ENCODE peak calls at places on chromosomes 13 and 19, in six cellular contexts. One of them, this sample, is unnamed.
A peak's percentile ranks its signal among the peaks of the same experiment; 100 is the strongest.

GRCh38 chr13:35856721-35857346 is 274.3 kb downstream of the DCLK1 start:
- DNase-seq in fibroblast of lung: no peak
- DNase-seq in esophagus squamous epithelium: no peak
- DNase-seq in astrocyte: no peak
- DNase-seq in body of pancreas: no peak
- DNase-seq in colonic mucosa: no peak
- DNase-seq in this sample: no peak

GRCh38 chr19:39725995-39726394 is 11.8 kb downstream of the CLC start:
- DNase-seq in fibroblast of lung: no peak
- DNase-seq in esophagus squamous epithelium: no peak
- DNase-seq in astrocyte: no peak
- DNase-seq in body of pancreas: no peak
- DNase-seq in colonic mucosa: no peak
- DNase-seq in this sample: no peak

GRCh38 chr13:85819513-85819912 is 20.3 kb upstream of the SLITRK6 start:
- DNase-seq in fibroblast of lung: no peak
- DNase-seq in esophagus squamous epithelium: no peak
- DNase-seq in astrocyte: no peak
- DNase-seq in body of pancreas: no peak
- DNase-seq in colonic mucosa: no peak
- DNase-seq in this sample: no peak

GRCh38 chr19:5253403-5254110 is 87.1 kb downstream of the PTPRS start:
- DNase-seq in fibroblast of lung: peak; percentile 63
- DNase-seq in esophagus squamous epithelium: no peak
- DNase-seq in astrocyte: peak; percentile 47
- DNase-seq in body of pancreas: no peak
- DNase-seq in colonic mucosa: no peak
- DNase-seq in this sample: no peak

GRCh38 chr19:41945135-41945766 is 13.9 kb downstream of the RABAC1 start:
- DNase-seq in fibroblast of lung: no peak
- DNase-seq in esophagus squamous epithelium: peak; percentile 34
- DNase-seq in astrocyte: no peak
- DNase-seq in body of pancreas: no peak
- DNase-seq in colonic mucosa: peak; percentile 39
- DNase-seq in this sample: no peak

GRCh38 chr19:45889210-45889885 is 3.4 kb upstream of the IRF2BP1 start:
- DNase-seq in fibroblast of lung: no peak
- DNase-seq in esophagus squamous epithelium: no peak
- DNase-seq in astrocyte: no peak
- DNase-seq in body of pancreas: no peak
- DNase-seq in colonic mucosa: no peak
- DNase-seq in this sample: no peak

GRCh38 chr19:6087074-6087506 is 23.2 kb downstream of the RFX2 start:
- DNase-seq in fibroblast of lung: no peak
- DNase-seq in esophagus squamous epithelium: no peak
- DNase-seq in astrocyte: no peak
- DNase-seq in body of pancreas: no peak
- DNase-seq in colonic mucosa: peak; percentile 49
- DNase-seq in this sample: no peak

GRCh38 chr19:3243851-3244700 is 19.6 kb downstream of the CELF5 start:
- DNase-seq in fibroblast of lung: peak; percentile 51
- DNase-seq in esophagus squamous epithelium: no peak
- DNase-seq in astrocyte: peak; percentile 47
- DNase-seq in body of pancreas: peak; percentile 35
- DNase-seq in colonic mucosa: peak; percentile 63
- DNase-seq in this sample: no peak

GRCh38 chr19:8305798-8306197 is 2.4 kb downstream of the CD320 start:
- DNase-seq in fibroblast of lung: no peak
- DNase-seq in esophagus squamous epithelium: no peak
- DNase-seq in astrocyte: no peak
- DNase-seq in body of pancreas: peak; percentile 9
- DNase-seq in colonic mucosa: peak; percentile 17
- DNase-seq in this sample: no peak

GRCh38 chr13:46893820-46894533 is 2.9 kb downstream of the HTR2A start:
- DNase-seq in fibroblast of lung: peak; percentile 36
- DNase-seq in esophagus squamous epithelium: no peak
- DNase-seq in astrocyte: no peak
- DNase-seq in body of pancreas: peak; percentile 68
- DNase-seq in colonic mucosa: peak; percentile 68
- DNase-seq in this sample: no peak

GRCh38 chr13:99278843-99279242 is 20.7 kb upstream of the GPR18 start:
- DNase-seq in fibroblast of lung: no peak
- DNase-seq in esophagus squamous epithelium: no peak
- DNase-seq in astrocyte: no peak
- DNase-seq in body of pancreas: no peak
- DNase-seq in colonic mucosa: no peak
- DNase-seq in this sample: no peak

GRCh38 chr19:49057636-49058234 is at the start of gene CGB7:
- DNase-seq in fibroblast of lung: peak; percentile 62
- DNase-seq in esophagus squamous epithelium: no peak
- DNase-seq in astrocyte: peak; percentile 35
- DNase-seq in body of pancreas: peak; percentile 77
- DNase-seq in colonic mucosa: peak; percentile 89
- DNase-seq in this sample: no peak

GRCh38 chr19:39890755-39891551 is 43.5 kb downstream of the FCGBP start:
- DNase-seq in fibroblast of lung: no peak
- DNase-seq in esophagus squamous epithelium: no peak
- DNase-seq in astrocyte: no peak
- DNase-seq in body of pancreas: no peak
- DNase-seq in colonic mucosa: no peak
- DNase-seq in this sample: no peak

GRCh38 chr13:112575680-112576079 is 12.3 kb downstream of the TUBGCP3 start:
- DNase-seq in fibroblast of lung: peak; percentile 21
- DNase-seq in esophagus squamous epithelium: no peak
- DNase-seq in astrocyte: peak; percentile 8
- DNase-seq in body of pancreas: no peak
- DNase-seq in colonic mucosa: no peak
- DNase-seq in this sample: no peak

GRCh38 chr19:5316138-5316537 is 24.5 kb downstream of the PTPRS start:
- DNase-seq in fibroblast of lung: no peak
- DNase-seq in esophagus squamous epithelium: no peak
- DNase-seq in astrocyte: no peak
- DNase-seq in body of pancreas: no peak
- DNase-seq in colonic mucosa: no peak
- DNase-seq in this sample: no peak

GRCh38 chr19:4624733-4625362 is 14.5 kb upstream of the TNFAIP8L1 start:
- DNase-seq in fibroblast of lung: no peak
- DNase-seq in esophagus squamous epithelium: no peak
- DNase-seq in astrocyte: no peak
- DNase-seq in body of pancreas: no peak
- DNase-seq in colonic mucosa: no peak
- DNase-seq in this sample: no peak

GRCh38 chr13:28181413-28181812 is 43.1 kb downstream of the PAN3 start:
- DNase-seq in fibroblast of lung: peak; percentile 49
- DNase-seq in esophagus squamous epithelium: no peak
- DNase-seq in astrocyte: peak; percentile 42
- DNase-seq in body of pancreas: no peak
- DNase-seq in colonic mucosa: no peak
- DNase-seq in this sample: no peak

GRCh38 chr19:8396563-8397203 is 6.5 kb downstream of the RAB11B start:
- DNase-seq in fibroblast of lung: peak; percentile 42
- DNase-seq in esophagus squamous epithelium: no peak
- DNase-seq in astrocyte: peak; percentile 23
- DNase-seq in body of pancreas: peak; percentile 70
- DNase-seq in colonic mucosa: peak; percentile 62
- DNase-seq in this sample: peak; percentile 52

GRCh38 chr19:1734328-1734966 is 18.9 kb upstream of the ONECUT3 start:
- DNase-seq in fibroblast of lung: no peak
- DNase-seq in esophagus squamous epithelium: no peak
- DNase-seq in astrocyte: no peak
- DNase-seq in body of pancreas: no peak
- DNase-seq in colonic mucosa: no peak
- DNase-seq in this sample: no peak

GRCh38 chr13:109155301-109155761 is 525.9 kb downstream of the MYO16 start:
- DNase-seq in fibroblast of lung: peak; percentile 98
- DNase-seq in esophagus squamous epithelium: no peak
- DNase-seq in astrocyte: peak; percentile 98
- DNase-seq in body of pancreas: no peak
- DNase-seq in colonic mucosa: no peak
- DNase-seq in this sample: no peak

GRCh38 chr13:111095031-111095840 is 19.9 kb upstream of the ARHGEF7 start:
- DNase-seq in fibroblast of lung: no peak
- DNase-seq in esophagus squamous epithelium: no peak
- DNase-seq in astrocyte: no peak
- DNase-seq in body of pancreas: no peak
- DNase-seq in colonic mucosa: no peak
- DNase-seq in this sample: no peak

GRCh38 chr13:86882107-86882506 is 789.1 kb upstream of the SLITRK5 start:
- DNase-seq in fibroblast of lung: no peak
- DNase-seq in esophagus squamous epithelium: no peak
- DNase-seq in astrocyte: no peak
- DNase-seq in body of pancreas: no peak
- DNase-seq in colonic mucosa: no peak
- DNase-seq in this sample: peak; percentile 77

GRCh38 chr19:7701654-7702457 is at the start of gene FCER2:
- DNase-seq in fibroblast of lung: no peak
- DNase-seq in esophagus squamous epithelium: no peak
- DNase-seq in astrocyte: no peak
- DNase-seq in body of pancreas: no peak
- DNase-seq in colonic mucosa: no peak
- DNase-seq in this sample: no peak

GRCh38 chr13:107675847-107676550 is 539.3 kb downstream of the LIG4 start:
- DNase-seq in fibroblast of lung: no peak
- DNase-seq in esophagus squamous epithelium: no peak
- DNase-seq in astrocyte: no peak
- DNase-seq in body of pancreas: no peak
- DNase-seq in colonic mucosa: no peak
- DNase-seq in this sample: no peak

GRCh38 chr19:44777715-44778347 is at the start of gene CBLC:
- DNase-seq in fibroblast of lung: no peak
- DNase-seq in esophagus squamous epithelium: no peak
- DNase-seq in astrocyte: no peak
- DNase-seq in body of pancreas: peak; percentile 87
- DNase-seq in colonic mucosa: peak; percentile 95
- DNase-seq in this sample: no peak

GRCh38 chr19:18379803-18380747 is 5.9 kb upstream of the GDF15 start:
- DNase-seq in fibroblast of lung: peak; percentile 93
- DNase-seq in esophagus squamous epithelium: no peak
- DNase-seq in astrocyte: peak; percentile 89
- DNase-seq in body of pancreas: peak; percentile 96
- DNase-seq in colonic mucosa: peak; percentile 94
- DNase-seq in this sample: no peak

GRCh38 chr19:34229721-34230120 is 24.6 kb upstream of the GARRE1 start:
- DNase-seq in fibroblast of lung: no peak
- DNase-seq in esophagus squamous epithelium: no peak
- DNase-seq in astrocyte: no peak
- DNase-seq in body of pancreas: no peak
- DNase-seq in colonic mucosa: no peak
- DNase-seq in this sample: no peak

GRCh38 chr13:99310382-99311031 is 3.3 kb upstream of the GPR183 start:
- DNase-seq in fibroblast of lung: peak; percentile 86
- DNase-seq in esophagus squamous epithelium: no peak
- DNase-seq in astrocyte: peak; percentile 84
- DNase-seq in body of pancreas: no peak
- DNase-seq in colonic mucosa: no peak
- DNase-seq in this sample: no peak

GRCh38 chr19:49271080-49271753 is 53.8 kb downstream of the SLC6A16 start:
- DNase-seq in fibroblast of lung: no peak
- DNase-seq in esophagus squamous epithelium: no peak
- DNase-seq in astrocyte: no peak
- DNase-seq in body of pancreas: no peak
- DNase-seq in colonic mucosa: no peak
- DNase-seq in this sample: no peak

DNA sequence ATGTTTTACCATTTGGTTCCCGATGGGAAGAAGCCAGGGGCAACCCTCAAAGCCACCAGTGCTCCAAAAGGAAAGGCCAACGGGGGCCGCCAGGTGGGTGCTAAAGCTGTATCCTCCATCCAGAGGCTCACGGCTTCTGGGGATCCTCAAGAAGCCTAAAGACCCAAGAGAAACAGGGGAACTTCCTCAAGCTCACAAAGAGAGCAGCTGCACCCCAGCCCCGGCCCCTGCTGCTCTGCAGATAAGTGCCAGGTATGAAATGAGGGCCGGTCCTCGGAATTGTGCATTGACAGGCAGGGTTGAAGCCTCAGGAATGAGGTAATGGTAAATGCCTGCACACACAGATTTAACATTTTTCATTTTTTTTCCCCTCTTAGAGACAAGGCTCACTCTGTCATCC is 8.0 kb upstream of the POP4 start:
- DNase-seq in fibroblast of lung: no peak
- DNase-seq in esophagus squamous epithelium: no peak
- DNase-seq in astrocyte: no peak
- DNase-seq in body of pancreas: no peak
- DNase-seq in colonic mucosa: no peak
- DNase-seq in this sample: no peak
- H3K27me3 ChIP-seq in fibroblast of lung: peaks cover 3% of the 10 kb centered on the region
- H3K27me3 ChIP-seq in esophagus squamous epithelium: peaks cover 56% of the 10 kb centered on the region
- H3K27me3 ChIP-seq in astrocyte: peaks cover 5% of the 10 kb centered on the region
- H3K27me3 ChIP-seq in body of pancreas: no peaks in the 10 kb centered on the region
- H3K27me3 ChIP-seq in colonic mucosa: no peaks in the 10 kb centered on the region
- H3K27me3 ChIP-seq in this sample: no peaks in the 10 kb centered on the region

GRCh38 chr13:30908416-30908980 is 2.4 kb downstream of the MEDAG start:
- DNase-seq in fibroblast of lung: peak; percentile 82
- DNase-seq in esophagus squamous epithelium: no peak
- DNase-seq in astrocyte: peak; percentile 72
- DNase-seq in body of pancreas: no peak
- DNase-seq in colonic mucosa: no peak
- DNase-seq in this sample: no peak

GRCh38 chr13:30904043-30904442 is 2.0 kb upstream of the MEDAG start:
- DNase-seq in fibroblast of lung: no peak
- DNase-seq in esophagus squamous epithelium: no peak
- DNase-seq in astrocyte: no peak
- DNase-seq in body of pancreas: no peak
- DNase-seq in colonic mucosa: no peak
- DNase-seq in this sample: no peak

GRCh38 chr13:30906411-30906990 is 430 bp downstream of the MEDAG start:
- DNase-seq in fibroblast of lung: peak; percentile 17
- DNase-seq in esophagus squamous epithelium: no peak
- DNase-seq in astrocyte: peak; percentile 17
- DNase-seq in body of pancreas: no peak
- DNase-seq in colonic mucosa: no peak
- DNase-seq in this sample: no peak

GRCh38 chr13:30907167-30907761 is 1.2 kb downstream of the MEDAG start:
- DNase-seq in fibroblast of lung: peak; percentile 59
- DNase-seq in esophagus squamous epithelium: no peak
- DNase-seq in astrocyte: peak; percentile 45
- DNase-seq in body of pancreas: no peak
- DNase-seq in colonic mucosa: no peak
- DNase-seq in this sample: no peak

GRCh38 chr13:30905932-30906383 is at the start of gene MEDAG:
- DNase-seq in fibroblast of lung: peak; percentile 82
- DNase-seq in esophagus squamous epithelium: peak; percentile 6
- DNase-seq in astrocyte: peak; percentile 76
- DNase-seq in body of pancreas: peak; percentile 29
- DNase-seq in colonic mucosa: peak; percentile 39
- DNase-seq in this sample: no peak
- H3K27ac ChIP-seq in fibroblast of lung: peak within 1 kb of the TSS; percentile 40
- H3K27ac ChIP-seq in esophagus squamous epithelium: peak within 1 kb of the TSS; percentile 49
- H3K27ac ChIP-seq in astrocyte: peak within 1 kb of the TSS; percentile 56
- H3K27ac ChIP-seq in body of pancreas: peak within 1 kb of the TSS; percentile 5
- H3K27ac ChIP-seq in colonic mucosa: no peak within 1 kb of the TSS
- H3K27ac ChIP-seq in this sample: no peak within 1 kb of the TSS

GRCh38 chr19:13024126-13024957 is 29.1 kb downstream of the NFIX start:
- DNase-seq in fibroblast of lung: peak; percentile 67
- DNase-seq in esophagus squamous epithelium: no peak
- DNase-seq in astrocyte: no peak
- DNase-seq in body of pancreas: no peak
- DNase-seq in colonic mucosa: no peak
- DNase-seq in this sample: no peak
- H3K4me3 ChIP-seq in fibroblast of lung: peak overlapping the region; percentile 62
- H3K4me3 ChIP-seq in esophagus squamous epithelium: peak overlapping the region; percentile 59
- H3K4me3 ChIP-seq in astrocyte: peak overlapping the region; percentile 70
- H3K4me3 ChIP-seq in body of pancreas: no peak overlapping the region
- H3K4me3 ChIP-seq in colonic mucosa: peak overlapping the region; percentile 25
- H3K4me3 ChIP-seq in this sample: no peak overlapping the region

GRCh38 chr13:39910833-39911232 is 255.4 kb downstream of the COG6 start:
- DNase-seq in fibroblast of lung: peak; percentile 34
- DNase-seq in esophagus squamous epithelium: no peak
- DNase-seq in astrocyte: peak; percentile 27
- DNase-seq in body of pancreas: no peak
- DNase-seq in colonic mucosa: no peak
- DNase-seq in this sample: no peak
- H3K27me3 ChIP-seq in fibroblast of lung: no peaks in the 10 kb centered on the region
- H3K27me3 ChIP-seq in esophagus squamous epithelium: no peaks in the 10 kb centered on the region
- H3K27me3 ChIP-seq in astrocyte: no peaks in the 10 kb centered on the region
- H3K27me3 ChIP-seq in body of pancreas: no peaks in the 10 kb centered on the region
- H3K27me3 ChIP-seq in colonic mucosa: no peaks in the 10 kb centered on the region
- H3K27me3 ChIP-seq in this sample: no peaks in the 10 kb centered on the region